ENCODE peak calls at places on chromosomes 12 and 14, in six cellular contexts. One of them, this sample, is unnamed.

GRCh38 chr12:54404061-54405004 is 14.7 kb downstream of the ITGA5 start:
- DNase-seq in GM13977: no peak
- DNase-seq in mucosa of descending colon: no peak
- DNase-seq in left lung: no peak
- DNase-seq in hepatocyte: peak; percentile 77
- DNase-seq in kidney: no peak
- DNase-seq in this sample: no peak

GRCh38 chr12:48972213-48973021 is 882 bp upstream of the WNT10B start:
- DNase-seq in GM13977: peak; percentile 45
- DNase-seq in mucosa of descending colon: no peak
- DNase-seq in left lung: no peak
- DNase-seq in hepatocyte: no peak
- DNase-seq in kidney: no peak
- DNase-seq in this sample: no peak

GRCh38 chr12:111387747-111388365 is 17.9 kb upstream of the SH2B3 start:
- DNase-seq in GM13977: no peak
- DNase-seq in mucosa of descending colon: no peak
- DNase-seq in left lung: no peak
- DNase-seq in hepatocyte: no peak
- DNase-seq in kidney: no peak
- DNase-seq in this sample: no peak

GRCh38 chr14:101363880-101364391 is 197.4 kb upstream of the DIO3 start:
- DNase-seq in GM13977: no peak
- DNase-seq in mucosa of descending colon: no peak
- DNase-seq in left lung: no peak
- DNase-seq in hepatocyte: no peak
- DNase-seq in kidney: no peak
- DNase-seq in this sample: no peak

GRCh38 chr12:56988207-56988739 is 18.1 kb downstream of the ZBTB39 start:
- DNase-seq in GM13977: peak; percentile 14
- DNase-seq in mucosa of descending colon: no peak
- DNase-seq in left lung: no peak
- DNase-seq in hepatocyte: peak; percentile 63
- DNase-seq in kidney: no peak
- DNase-seq in this sample: no peak

GRCh38 chr12:124030008-124030407 is 57.0 kb downstream of the ZNF664 start:
- DNase-seq in GM13977: no peak
- DNase-seq in mucosa of descending colon: no peak
- DNase-seq in left lung: no peak
- DNase-seq in hepatocyte: no peak
- DNase-seq in kidney: no peak
- DNase-seq in this sample: no peak

GRCh38 chr14:99945732-99946651 is 119.2 kb upstream of the EVL start:
- DNase-seq in GM13977: peak; percentile 83
- DNase-seq in mucosa of descending colon: no peak
- DNase-seq in left lung: no peak
- DNase-seq in hepatocyte: no peak
- DNase-seq in kidney: no peak
- DNase-seq in this sample: no peak

GRCh38 chr12:2244013-2244861 is 191.4 kb downstream of the CACNA1C start:
- DNase-seq in GM13977: no peak
- DNase-seq in mucosa of descending colon: no peak
- DNase-seq in left lung: no peak
- DNase-seq in hepatocyte: peak; percentile 76
- DNase-seq in kidney: no peak
- DNase-seq in this sample: no peak

GRCh38 chr14:70339970-70340369 is 19.5 kb downstream of the COX16 start:
- DNase-seq in GM13977: no peak
- DNase-seq in mucosa of descending colon: no peak
- DNase-seq in left lung: no peak
- DNase-seq in hepatocyte: no peak
- DNase-seq in kidney: no peak
- DNase-seq in this sample: no peak

GRCh38 chr12:82099216-82099615 is 259.0 kb downstream of the CCDC59 start:
- DNase-seq in GM13977: no peak
- DNase-seq in mucosa of descending colon: no peak
- DNase-seq in left lung: no peak
- DNase-seq in hepatocyte: no peak
- DNase-seq in kidney: no peak
- DNase-seq in this sample: no peak

GRCh38 chr14:84401631-84402030 is 1128.3 kb upstream of the FLRT2 start:
- DNase-seq in GM13977: no peak
- DNase-seq in mucosa of descending colon: no peak
- DNase-seq in left lung: no peak
- DNase-seq in hepatocyte: no peak
- DNase-seq in kidney: no peak
- DNase-seq in this sample: no peak

GRCh38 chr14:35339761-35340406 is 47.7 kb downstream of the PSMA6 start:
- DNase-seq in GM13977: peak; percentile 42
- DNase-seq in mucosa of descending colon: peak; percentile 54
- DNase-seq in left lung: peak; percentile 72
- DNase-seq in hepatocyte: no peak
- DNase-seq in kidney: no peak
- DNase-seq in this sample: peak; percentile 73

GRCh38 chr14:33056213-33056612 is 117.5 kb downstream of the NPAS3 start:
- DNase-seq in GM13977: no peak
- DNase-seq in mucosa of descending colon: no peak
- DNase-seq in left lung: no peak
- DNase-seq in hepatocyte: no peak
- DNase-seq in kidney: no peak
- DNase-seq in this sample: no peak

GRCh38 chr14:99595034-99595433 is 9.0 kb downstream of the CCDC85C start:
- DNase-seq in GM13977: peak; percentile 76
- DNase-seq in mucosa of descending colon: no peak
- DNase-seq in left lung: no peak
- DNase-seq in hepatocyte: no peak
- DNase-seq in kidney: no peak
- DNase-seq in this sample: no peak

GRCh38 chr14:21204167-21205025 is 48.5 kb upstream of the OR5AU1 start:
- DNase-seq in GM13977: no peak
- DNase-seq in mucosa of descending colon: no peak
- DNase-seq in left lung: peak; percentile 61
- DNase-seq in hepatocyte: no peak
- DNase-seq in kidney: no peak
- DNase-seq in this sample: no peak

GRCh38 chr12:130335517-130336392 is 1.9 kb upstream of the PIWIL1 start:
- DNase-seq in GM13977: peak; percentile 75
- DNase-seq in mucosa of descending colon: no peak
- DNase-seq in left lung: no peak
- DNase-seq in hepatocyte: peak; percentile 83
- DNase-seq in kidney: no peak
- DNase-seq in this sample: no peak

GRCh38 chr12:13367973-13368372 is 171.4 kb downstream of the EMP1 start:
- DNase-seq in GM13977: no peak
- DNase-seq in mucosa of descending colon: no peak
- DNase-seq in left lung: no peak
- DNase-seq in hepatocyte: no peak
- DNase-seq in kidney: no peak
- DNase-seq in this sample: no peak

GRCh38 chr12:48388938-48389337 is 38.2 kb upstream of the ZNF641 start:
- DNase-seq in GM13977: no peak
- DNase-seq in mucosa of descending colon: no peak
- DNase-seq in left lung: no peak
- DNase-seq in hepatocyte: no peak
- DNase-seq in kidney: no peak
- DNase-seq in this sample: no peak

GRCh38 chr14:20494935-20495766 is 10.2 kb upstream of the RNASE10 start:
- DNase-seq in GM13977: no peak
- DNase-seq in mucosa of descending colon: no peak
- DNase-seq in left lung: no peak
- DNase-seq in hepatocyte: no peak
- DNase-seq in kidney: no peak
- DNase-seq in this sample: no peak

GRCh38 chr12:25054076-25054782 is 105.3 kb upstream of the BCAT1 start:
- DNase-seq in GM13977: no peak
- DNase-seq in mucosa of descending colon: no peak
- DNase-seq in left lung: no peak
- DNase-seq in hepatocyte: no peak
- DNase-seq in kidney: no peak
- DNase-seq in this sample: no peak

GRCh38 chr12:77010637-77011548 is 54.5 kb downstream of the E2F7 start:
- DNase-seq in GM13977: peak; percentile 69
- DNase-seq in mucosa of descending colon: peak; percentile 80
- DNase-seq in left lung: peak; percentile 70
- DNase-seq in hepatocyte: peak; percentile 87
- DNase-seq in kidney: peak; percentile 82
- DNase-seq in this sample: no peak

GRCh38 chr12:54415223-54415929 is 3.7 kb downstream of the ITGA5 start:
- DNase-seq in GM13977: no peak
- DNase-seq in mucosa of descending colon: no peak
- DNase-seq in left lung: no peak
- DNase-seq in hepatocyte: no peak
- DNase-seq in kidney: no peak
- DNase-seq in this sample: no peak

GRCh38 chr12:119181202-119181601 is 2.5 kb downstream of the HSPB8 start:
- DNase-seq in GM13977: no peak
- DNase-seq in mucosa of descending colon: no peak
- DNase-seq in left lung: no peak
- DNase-seq in hepatocyte: no peak
- DNase-seq in kidney: no peak
- DNase-seq in this sample: no peak

GRCh38 chr12:120775862-120776552 is 50.4 kb downstream of the ACADS start:
- DNase-seq in GM13977: no peak
- DNase-seq in mucosa of descending colon: no peak
- DNase-seq in left lung: no peak
- DNase-seq in hepatocyte: no peak
- DNase-seq in kidney: no peak
- DNase-seq in this sample: no peak
- TF ChIP-seq CTCF in GM13977: no peak
- TF ChIP-seq CTCF in mucosa of descending colon: no peak
- TF ChIP-seq CTCF in left lung: no peak
- TF ChIP-seq CTCF in hepatocyte: peak; percentile 3
- TF ChIP-seq CTCF in kidney: peak; percentile 6
- TF ChIP-seq CTCF in this sample: peak; percentile 52

DNA sequence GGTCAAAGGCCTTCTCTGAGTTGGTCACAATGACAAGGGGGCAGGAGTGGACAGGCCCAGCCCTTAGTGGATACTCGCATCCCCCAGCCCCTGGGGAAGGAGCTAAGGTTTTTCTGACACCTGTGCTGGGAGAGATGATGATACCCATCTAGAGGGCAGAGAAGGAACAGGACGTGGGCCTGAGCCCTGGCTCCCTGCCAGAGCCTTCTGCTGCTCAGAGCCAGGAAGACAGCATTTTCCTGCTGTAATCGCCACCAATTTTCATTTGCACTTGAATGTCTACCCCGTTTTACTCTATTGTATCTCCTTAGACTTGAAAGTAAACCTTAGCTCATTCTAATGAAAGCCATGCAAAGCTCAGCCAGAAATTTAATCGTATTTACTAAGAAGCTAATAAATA is 17.8 kb upstream of the TRAF3 start:
- DNase-seq in GM13977: no peak
- DNase-seq in mucosa of descending colon: no peak
- DNase-seq in left lung: no peak
- DNase-seq in hepatocyte: peak; percentile 46
- DNase-seq in kidney: no peak
- DNase-seq in this sample: no peak
- TF ChIP-seq CTCF in GM13977: no peak
- TF ChIP-seq CTCF in mucosa of descending colon: no peak
- TF ChIP-seq CTCF in left lung: no peak
- TF ChIP-seq CTCF in hepatocyte: no peak
- TF ChIP-seq CTCF in kidney: no peak
- TF ChIP-seq CTCF in this sample: no peak

DNA sequence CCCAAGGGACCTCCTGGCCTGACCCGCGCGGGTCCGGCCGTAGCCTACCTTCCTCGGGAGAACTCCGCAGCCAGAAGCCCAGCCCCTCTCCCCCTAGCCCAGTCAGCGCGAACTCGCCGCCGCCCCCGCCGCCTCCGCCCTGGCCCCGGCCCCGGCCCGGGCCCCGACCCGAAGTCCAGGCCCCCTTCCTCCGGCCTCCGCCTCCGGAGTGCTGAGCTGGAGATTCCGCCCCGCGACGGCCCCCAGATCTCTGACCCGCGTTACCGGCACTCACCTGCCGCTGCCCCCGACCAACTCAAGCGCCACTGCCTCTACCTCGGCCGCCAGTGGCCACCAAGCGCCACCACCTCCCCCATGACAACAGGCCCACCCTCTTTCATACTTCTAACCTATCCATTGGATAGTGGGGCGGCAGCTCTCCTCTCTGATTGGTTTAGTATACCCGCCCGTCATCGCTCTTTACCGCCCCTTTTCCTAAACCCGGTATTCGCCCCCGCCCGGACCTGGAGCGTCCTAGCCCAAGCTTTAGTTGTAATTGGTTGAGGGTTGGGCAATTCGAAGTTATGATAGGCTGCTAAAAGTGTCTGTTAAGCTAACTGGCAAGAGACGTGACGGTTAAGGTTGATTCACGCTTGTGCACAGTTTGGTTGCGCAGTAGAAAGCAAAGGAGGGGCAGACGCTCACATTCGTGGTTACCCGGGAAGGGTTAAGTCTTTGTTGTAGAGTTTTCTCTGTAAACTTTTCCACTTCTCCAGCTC is at the start of gene NUMB:
- DNase-seq in GM13977: peak; percentile 97
- DNase-seq in mucosa of descending colon: peak; percentile 95
- DNase-seq in left lung: peak; percentile 98
- DNase-seq in hepatocyte: peak; percentile 99
- DNase-seq in kidney: peak; percentile 98
- DNase-seq in this sample: peak; percentile 99
- TF ChIP-seq CTCF in GM13977: no peak
- TF ChIP-seq CTCF in mucosa of descending colon: no peak
- TF ChIP-seq CTCF in left lung: no peak
- TF ChIP-seq CTCF in hepatocyte: no peak
- TF ChIP-seq CTCF in kidney: no peak
- TF ChIP-seq CTCF in this sample: no peak

DNA sequence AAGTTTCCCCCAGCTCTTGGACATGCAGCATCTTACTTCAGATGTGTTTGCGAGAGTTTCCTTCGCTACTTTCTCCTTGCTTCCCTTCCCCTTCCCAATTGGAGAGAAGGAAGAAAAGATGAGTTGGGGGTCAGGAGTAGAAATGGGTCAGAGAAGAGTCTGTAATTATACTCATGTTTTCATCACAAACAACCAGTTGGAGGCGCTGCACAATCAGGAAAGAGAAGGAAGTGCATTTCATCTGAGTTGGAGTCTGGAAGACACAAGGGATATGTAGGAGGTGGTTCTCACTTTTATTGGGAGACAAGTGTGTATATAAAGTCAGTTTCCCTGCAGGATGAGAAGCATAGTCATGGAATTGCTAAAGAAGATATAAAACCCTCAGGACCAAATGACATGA is 31.3 kb upstream of the VSX2 start:
- DNase-seq in GM13977: no peak
- DNase-seq in mucosa of descending colon: no peak
- DNase-seq in left lung: no peak
- DNase-seq in hepatocyte: no peak
- DNase-seq in kidney: no peak
- DNase-seq in this sample: no peak
- TF ChIP-seq CTCF in GM13977: peak; percentile 18
- TF ChIP-seq CTCF in mucosa of descending colon: no peak
- TF ChIP-seq CTCF in left lung: no peak
- TF ChIP-seq CTCF in hepatocyte: no peak
- TF ChIP-seq CTCF in kidney: no peak
- TF ChIP-seq CTCF in this sample: peak; percentile 29

This sample was measured in chondrocyte.